ENCODE peak calls at places on chromosome 17, in five cellular contexts. One of them, this sample, is unnamed.

GRCh38 chr17:57889892-57890856 is 40.3 kb upstream of the MRPS23 start:
- DNase-seq in HCT116: peak; percentile 67
- DNase-seq in neural progenitor cell: no peak
- DNase-seq in H9: no peak
- DNase-seq in PC-3: peak; percentile 98
- DNase-seq in this sample: peak; percentile 75

GRCh38 chr17:76239538-76240274 is 587 bp downstream of the RNF157 start:
- DNase-seq in HCT116: no peak
- DNase-seq in neural progenitor cell: peak; percentile 63
- DNase-seq in H9: peak; percentile 56
- DNase-seq in PC-3: no peak
- DNase-seq in this sample: peak; percentile 82

GRCh38 chr17:40695874-40696472 is 7.6 kb downstream of the KRT24 start:
- DNase-seq in HCT116: no peak
- DNase-seq in neural progenitor cell: no peak
- DNase-seq in H9: no peak
- DNase-seq in PC-3: peak; percentile 34
- DNase-seq in this sample: no peak

GRCh38 chr17:76909971-76910760 is 42.0 kb downstream of the MGAT5B start:
- DNase-seq in HCT116: peak; percentile 7
- DNase-seq in neural progenitor cell: peak; percentile 91
- DNase-seq in H9: peak; percentile 89
- DNase-seq in PC-3: peak; percentile 62
- DNase-seq in this sample: peak; percentile 98

GRCh38 chr17:61574542-61575351 is 16.3 kb downstream of the NACA2 start:
- DNase-seq in HCT116: peak; percentile 74
- DNase-seq in neural progenitor cell: peak; percentile 66
- DNase-seq in H9: peak; percentile 53
- DNase-seq in PC-3: peak; percentile 89
- DNase-seq in this sample: peak; percentile 82

GRCh38 chr17:58303981-58304734 is 23.4 kb upstream of the MPO start:
- DNase-seq in HCT116: peak; percentile 62
- DNase-seq in neural progenitor cell: peak; percentile 67
- DNase-seq in H9: peak; percentile 90
- DNase-seq in PC-3: peak; percentile 73
- DNase-seq in this sample: peak; percentile 93

GRCh38 chr17:70848785-70849184 is 679.5 kb downstream of the KCNJ2 start:
- DNase-seq in HCT116: no peak
- DNase-seq in neural progenitor cell: no peak
- DNase-seq in H9: no peak
- DNase-seq in PC-3: peak; percentile 74
- DNase-seq in this sample: no peak

GRCh38 chr17:32566303-32566702 is 79.5 kb downstream of the CDK5R1 start:
- DNase-seq in HCT116: no peak
- DNase-seq in neural progenitor cell: no peak
- DNase-seq in H9: peak; percentile 52
- DNase-seq in PC-3: no peak
- DNase-seq in this sample: no peak

GRCh38 chr17:1274243-1274608 is 4.0 kb downstream of the BHLHA9 start:
- DNase-seq in HCT116: no peak
- DNase-seq in neural progenitor cell: no peak
- DNase-seq in H9: no peak
- DNase-seq in PC-3: no peak
- DNase-seq in this sample: no peak

GRCh38 chr17:47987240-47987835 is 16.4 kb downstream of the CDK5RAP3 start:
- DNase-seq in HCT116: no peak
- DNase-seq in neural progenitor cell: peak; percentile 91
- DNase-seq in H9: peak; percentile 65
- DNase-seq in PC-3: no peak
- DNase-seq in this sample: peak; percentile 81

GRCh38 chr17:39632153-39632941 is 4.6 kb upstream of the STARD3 start:
- DNase-seq in HCT116: peak; percentile 80
- DNase-seq in neural progenitor cell: no peak
- DNase-seq in H9: no peak
- DNase-seq in PC-3: peak; percentile 22
- DNase-seq in this sample: peak; percentile 63

GRCh38 chr17:76791053-76791980 is 53.4 kb downstream of the MFSD11 start:
- DNase-seq in HCT116: no peak
- DNase-seq in neural progenitor cell: no peak
- DNase-seq in H9: no peak
- DNase-seq in PC-3: peak; percentile 83
- DNase-seq in this sample: no peak

GRCh38 chr17:7712111-7712771 is 5.3 kb upstream of the DNAH2 start:
- DNase-seq in HCT116: no peak
- DNase-seq in neural progenitor cell: peak; percentile 77
- DNase-seq in H9: peak; percentile 68
- DNase-seq in PC-3: no peak
- DNase-seq in this sample: no peak

GRCh38 chr17:49589556-49589885 is 13.8 kb downstream of the NXPH3 start:
- DNase-seq in HCT116: no peak
- DNase-seq in neural progenitor cell: no peak
- DNase-seq in H9: no peak
- DNase-seq in PC-3: no peak
- DNase-seq in this sample: no peak

GRCh38 chr17:27807567-27808470 is 7.5 kb upstream of the NOS2 start:
- DNase-seq in HCT116: no peak
- DNase-seq in neural progenitor cell: no peak
- DNase-seq in H9: no peak
- DNase-seq in PC-3: no peak
- DNase-seq in this sample: peak; percentile 52

GRCh38 chr17:65287040-65287439 is 149.9 kb downstream of the RGS9 start:
- DNase-seq in HCT116: no peak
- DNase-seq in neural progenitor cell: no peak
- DNase-seq in H9: peak; percentile 29
- DNase-seq in PC-3: no peak
- DNase-seq in this sample: peak; percentile 79

GRCh38 chr17:4143563-4144410 is 790 bp downstream of the CYB5D2 start:
- DNase-seq in HCT116: peak; percentile 87
- DNase-seq in neural progenitor cell: peak; percentile 97
- DNase-seq in H9: peak; percentile 95
- DNase-seq in PC-3: peak; percentile 84
- DNase-seq in this sample: peak; percentile 97

GRCh38 chr17:38463451-38463858 is 35.2 kb downstream of the ARHGAP23 start:
- DNase-seq in HCT116: no peak
- DNase-seq in neural progenitor cell: no peak
- DNase-seq in H9: no peak
- DNase-seq in PC-3: no peak
- DNase-seq in this sample: no peak

GRCh38 chr17:8611135-8611534 is 19.4 kb downstream of the MYH10 start:
- DNase-seq in HCT116: no peak
- DNase-seq in neural progenitor cell: no peak
- DNase-seq in H9: no peak
- DNase-seq in PC-3: no peak
- DNase-seq in this sample: no peak

GRCh38 chr17:63537001-63537400 is 13.3 kb upstream of the DCAF7 start:
- DNase-seq in HCT116: no peak
- DNase-seq in neural progenitor cell: no peak
- DNase-seq in H9: no peak
- DNase-seq in PC-3: peak; percentile 32
- DNase-seq in this sample: no peak

GRCh38 chr17:19539040-19539399 is 5.4 kb downstream of the SLC47A1 start:
- DNase-seq in HCT116: no peak
- DNase-seq in neural progenitor cell: no peak
- DNase-seq in H9: no peak
- DNase-seq in PC-3: no peak
- DNase-seq in this sample: peak; percentile 42

GRCh38 chr17:27810211-27810901 is 10.0 kb upstream of the NOS2 start:
- DNase-seq in HCT116: no peak
- DNase-seq in neural progenitor cell: no peak
- DNase-seq in H9: peak; percentile 54
- DNase-seq in PC-3: no peak
- DNase-seq in this sample: peak; percentile 65

GRCh38 chr17:75909051-75909811 is 4.5 kb upstream of the MRPL38 start:
- DNase-seq in HCT116: no peak
- DNase-seq in neural progenitor cell: no peak
- DNase-seq in H9: no peak
- DNase-seq in PC-3: no peak
- DNase-seq in this sample: no peak

GRCh38 chr17:38588775-38589174 is 17.0 kb downstream of the SRCIN1 start:
- DNase-seq in HCT116: no peak
- DNase-seq in neural progenitor cell: no peak
- DNase-seq in H9: no peak
- DNase-seq in PC-3: no peak
- DNase-seq in this sample: peak; percentile 65

GRCh38 chr17:31269178-31269577 is 27.9 kb downstream of the OMG start:
- DNase-seq in HCT116: no peak
- DNase-seq in neural progenitor cell: no peak
- DNase-seq in H9: no peak
- DNase-seq in PC-3: no peak
- DNase-seq in this sample: no peak

GRCh38 chr17:33497623-33498022 is 204.5 kb upstream of the ASIC2 start:
- DNase-seq in HCT116: no peak
- DNase-seq in neural progenitor cell: no peak
- DNase-seq in H9: no peak
- DNase-seq in PC-3: no peak
- DNase-seq in this sample: no peak

GRCh38 chr17:81976332-81977210 is 858 bp upstream of the ASPSCR1 start:
- DNase-seq in HCT116: no peak
- DNase-seq in neural progenitor cell: peak; percentile 39
- DNase-seq in H9: peak; percentile 81
- DNase-seq in PC-3: peak; percentile 23
- DNase-seq in this sample: peak; percentile 83

DNA sequence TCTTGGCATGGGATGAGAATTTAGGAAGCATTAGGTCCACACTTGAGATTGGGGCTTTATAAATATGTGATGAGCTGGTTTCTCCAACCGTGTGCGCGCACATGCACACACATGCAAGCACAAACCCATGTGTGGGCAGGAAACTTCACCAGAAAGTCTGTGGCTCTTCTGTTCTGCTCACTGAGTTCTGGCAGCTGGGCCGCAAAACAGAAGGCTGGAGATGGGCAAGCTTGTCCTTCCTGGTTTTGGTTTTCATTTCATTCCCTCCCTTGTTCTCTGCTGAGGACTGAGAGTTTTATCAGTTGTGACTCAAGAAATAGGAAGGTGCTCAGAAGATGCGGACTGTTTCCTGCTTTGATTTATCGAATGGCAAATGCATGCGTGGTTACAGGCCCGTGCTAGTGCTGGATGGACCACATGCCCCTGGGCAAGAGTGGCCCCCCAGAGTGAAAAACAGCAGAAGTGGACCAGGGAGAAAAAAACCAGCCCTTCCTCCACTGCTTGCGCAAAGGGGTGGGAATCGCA is 14.1 kb downstream of the MAP3K14 start:
- DNase-seq in HCT116: no peak
- DNase-seq in neural progenitor cell: no peak
- DNase-seq in H9: no peak
- DNase-seq in PC-3: no peak
- DNase-seq in this sample: no peak
- H3K9ac ChIP-seq in HCT116: no peak overlapping the region
- H3K9ac ChIP-seq in neural progenitor cell: no peak overlapping the region
- H3K9ac ChIP-seq in H9: no peak overlapping the region
- H3K9ac ChIP-seq in PC-3: no peak overlapping the region
- H3K9ac ChIP-seq in this sample: no peak overlapping the region

DNA sequence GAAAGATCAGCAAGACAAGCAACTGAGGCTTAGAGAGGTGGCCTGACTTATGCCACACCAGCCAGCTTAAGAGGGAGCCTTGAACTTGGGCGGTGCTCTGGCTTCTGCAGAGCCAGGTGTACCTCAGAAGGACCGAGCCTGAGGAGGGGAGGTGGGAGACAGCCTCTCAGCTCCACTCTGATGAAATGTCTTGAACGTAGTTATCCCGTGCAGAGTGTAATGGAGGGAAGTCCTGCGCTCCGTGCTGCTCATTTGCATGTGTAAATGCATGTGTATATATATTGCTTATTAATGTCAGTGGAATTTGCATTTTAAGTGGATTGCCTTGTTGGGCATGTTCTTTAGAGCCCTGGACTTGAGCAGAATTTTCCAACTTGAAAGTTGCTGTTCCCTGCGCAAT is 264.9 kb upstream of the SDK2 start:
- DNase-seq in HCT116: no peak
- DNase-seq in neural progenitor cell: no peak
- DNase-seq in H9: no peak
- DNase-seq in PC-3: no peak
- DNase-seq in this sample: no peak
- H3K27ac ChIP-seq in HCT116: no peak overlapping the region
- H3K27ac ChIP-seq in neural progenitor cell: no peak overlapping the region
- H3K27ac ChIP-seq in H9: no peak overlapping the region
- H3K27ac ChIP-seq in PC-3: no peak overlapping the region
- H3K27ac ChIP-seq in this sample: no peak overlapping the region

DNA sequence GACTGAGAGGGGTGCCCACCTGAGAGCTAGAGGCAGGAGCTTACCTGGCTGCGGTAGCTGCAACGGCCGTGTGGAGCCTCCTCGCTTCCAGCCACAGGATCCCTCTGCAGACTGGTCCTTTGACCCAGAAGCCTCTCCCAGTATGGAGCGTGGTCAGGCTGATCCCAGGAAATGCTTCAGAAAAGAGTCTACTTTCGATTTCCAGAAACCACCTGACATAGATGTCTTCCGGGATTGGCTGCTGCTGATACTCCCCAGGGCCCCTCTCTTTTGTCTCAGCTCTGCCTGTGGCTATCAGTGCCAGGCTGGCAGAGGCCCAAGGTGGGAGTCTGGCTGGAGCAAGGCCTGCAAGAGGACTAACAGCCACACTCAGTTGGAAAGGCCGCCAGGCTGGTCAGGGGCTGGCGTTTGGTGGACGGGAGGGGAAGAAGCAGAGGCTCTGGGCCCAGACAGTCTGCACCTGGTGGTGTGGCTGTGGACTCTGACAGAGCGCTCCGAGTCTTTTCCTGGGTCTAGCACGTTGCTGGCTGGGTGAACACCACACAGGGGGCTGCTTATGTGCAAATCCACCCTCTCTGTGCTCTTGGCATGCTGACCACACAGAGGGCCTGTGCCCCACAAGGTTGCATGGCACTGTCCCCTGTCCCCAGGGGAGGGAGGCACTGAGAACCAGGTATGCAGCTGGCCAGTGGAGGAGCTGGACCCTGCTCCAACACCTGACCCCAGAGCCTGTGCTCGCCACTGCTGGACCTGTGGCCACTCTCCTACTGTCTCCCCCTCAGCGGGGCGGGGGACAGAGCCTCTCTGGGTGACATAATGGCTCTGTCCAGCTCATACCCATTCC is at the start of gene LGALS3BP:
- DNase-seq in HCT116: peak; percentile 70
- DNase-seq in neural progenitor cell: peak; percentile 66
- DNase-seq in H9: peak; percentile 76
- DNase-seq in PC-3: peak; percentile 54
- DNase-seq in this sample: peak; percentile 86
- TF ChIP-seq CTCF in HCT116: no peak
- TF ChIP-seq CTCF in neural progenitor cell: no peak
- TF ChIP-seq CTCF in H9: no peak
- TF ChIP-seq CTCF in PC-3: no peak
- TF ChIP-seq CTCF in this sample: no peak

DNA sequence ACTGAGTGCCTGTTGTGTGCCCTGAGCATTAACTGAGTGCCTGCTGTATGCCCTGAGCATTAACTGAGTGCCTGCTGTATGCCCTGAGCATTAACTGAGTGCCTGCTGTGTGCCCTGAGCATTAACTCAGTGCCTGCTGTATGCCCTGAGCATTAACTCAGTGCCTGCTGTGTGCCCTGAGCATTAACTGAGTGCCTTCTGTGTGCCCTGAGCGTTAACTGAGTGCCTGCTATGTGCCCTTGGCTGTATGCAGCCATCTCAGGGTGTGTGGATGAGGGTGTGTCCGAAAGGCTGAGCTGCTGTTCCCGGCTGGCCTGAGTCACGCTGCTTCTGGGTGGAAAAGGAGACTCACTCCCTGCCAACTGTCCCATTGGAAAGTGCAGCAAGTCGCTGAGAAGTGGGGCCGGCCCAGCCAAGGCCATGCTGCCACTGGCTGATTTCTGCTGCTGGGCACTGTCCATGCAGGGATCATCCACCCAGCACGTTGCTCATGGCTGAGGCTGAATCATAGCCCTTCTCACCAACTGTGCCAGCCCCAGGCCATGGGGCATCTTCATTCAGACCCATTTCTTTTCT is 113.8 kb downstream of the OR1D5 start:
- DNase-seq in HCT116: peak; percentile 75
- DNase-seq in neural progenitor cell: no peak
- DNase-seq in H9: peak; percentile 22
- DNase-seq in PC-3: peak; percentile 87
- DNase-seq in this sample: peak; percentile 36
- H3K9ac ChIP-seq in HCT116: peak overlapping the region; percentile 27
- H3K9ac ChIP-seq in neural progenitor cell: no peak overlapping the region
- H3K9ac ChIP-seq in H9: no peak overlapping the region
- H3K9ac ChIP-seq in PC-3: no peak overlapping the region
- H3K9ac ChIP-seq in this sample: no peak overlapping the region

This sample was measured in endodermal cell.